ENCODE peak calls at places on chromosomes 12 and 14, in nine cellular contexts. L is T1000; F is activated T-helper 1 cell treated with anti-CD3 and anti-CD28 coated beads, Interleukin-2, amount 50 U/mL, for 16 hours; N is activated CD8-positive, alpha-beta memory T cell treated with anti-CD3 and anti-CD28 coated beads, Interleukin-2, amount 10 ng/mL, durations not matched to agents 7 days and 5 days; V is stimulated activated CD4-positive, alpha-beta T cell treated with anti-CD3 and anti-CD28 coated beads, Interleukin-1b, Interleukin-23, amount 100 ng/mL, for 48 hours; K is NCI-H187 treated with DMSO at 0.1 percent for 48 hours; C is GM10248; H is ovary; T is ACHN. S is an unnamed sample.

GRCh38 chr12:21934173-21934572 is 7.1 kb downstream of the ABCC9 start:
- DNase-seq in F (no peak), N (no peak), V (no peak), H (no peak), C (no peak), K (no peak), L (no peak), T (no peak), S (no peak)

GRCh38 chr14:57982802-57983201 is 116.9 kb upstream of the SLC35F4 start:
- DNase-seq in N (no peak), H (peak; percentile 35), F (no peak), L (no peak), V (no peak), C (no peak), T (no peak), K (peak; percentile 73), S (peak; percentile 100)

GRCh38 chr12:66929121-66929520 is 250.2 kb upstream of the GRIP1 start:
- DNase-seq in H (no peak), K (no peak), N (peak; percentile 46), F (no peak), L (no peak), V (peak; percentile 62), T (no peak), C (no peak), S (no peak)

GRCh38 chr12:57236224-57236924 is 6.9 kb downstream of the SHMT2 start:
- DNase-seq in K (no peak), C (no peak), F (no peak), V (no peak), N (no peak), T (no peak), L (no peak), H (no peak), S (peak; percentile 55)

GRCh38 chr12:57047981-57048380 is 1.9 kb downstream of the MYO1A start:
- DNase-seq in L (no peak), K (no peak), F (no peak), T (no peak), H (no peak), C (no peak), N (no peak), V (no peak), S (no peak)

GRCh38 chr12:1779783-1780182 is 40.6 kb upstream of the LRTM2 start:
- DNase-seq in C (no peak), V (no peak), K (no peak), F (no peak), T (no peak), N (no peak), H (no peak), L (no peak), S (no peak)

GRCh38 chr14:100239200-100239839 is 376 bp downstream of the YY1 start:
- DNase-seq in N (peak; percentile 57), C (no peak), L (no peak), F (peak; percentile 13), T (no peak), V (peak; percentile 25), H (peak; percentile 31), K (no peak), S (peak; percentile 37)

GRCh38 chr12:62912644-62913043 is 22.3 kb downstream of the PPM1H start:
- DNase-seq in N (no peak), L (no peak), F (no peak), K (no peak), H (no peak), V (no peak), T (no peak), C (no peak), S (no peak)

GRCh38 chr14:71591929-71592328 is 340.3 kb upstream of the RGS6 start:
- DNase-seq in H (no peak), K (no peak), F (no peak), L (peak; percentile 7), T (peak; percentile 45), V (peak; percentile 16), N (peak; percentile 53), C (no peak), S (peak; percentile 43)

GRCh38 chr12:54216580-54217308 is 28.0 kb upstream of the SMUG1 start:
- DNase-seq in V (peak; percentile 66), F (peak; percentile 64), C (peak; percentile 81), L (peak; percentile 99), H (peak; percentile 68), T (peak; percentile 96), K (peak; percentile 48), N (peak; percentile 88), S (peak; percentile 96)

GRCh38 chr14:55743551-55743950 is 163.5 kb downstream of the KTN1 start:
- DNase-seq in F (no peak), K (no peak), N (no peak), L (no peak), V (no peak), H (no peak), T (no peak), C (no peak), S (no peak)

GRCh38 chr14:60315591-60315990 is 66.6 kb downstream of the PPM1A start:
- DNase-seq in L (no peak), N (no peak), V (no peak), C (no peak), T (no peak), F (no peak), K (no peak), H (no peak), S (no peak)